ENCODE peak calls at places on chromosomes 12 and 14, in eight cellular contexts. U, C, D, V, X, R, K and A are unnamed samples. For H3K36me3 and H3K27me3, the result is how much of the 10 kb centered on the place peaks cover.

GRCh38 chr14:62269204-62269603 is 507.0 kb downstream of the SNAPC1 start:
- DNase-seq in U (no peak), C (no peak), D (no peak), V (no peak), X (no peak), R (peak), K (no peak), A (no peak)

GRCh38 chr12:74365178-74365964 is 172.3 kb upstream of the ATXN7L3B start:
- DNase-seq in U (no peak), C (no peak), D (no peak), V (peak), X (no peak), R (peak), K (peak), A (peak)

GRCh38 chr12:56574210-56574609 is 52.6 kb downstream of the RBMS2 start:
- DNase-seq in U (no peak), C (no peak), D (no peak), V (no peak), X (no peak), R (no peak), K (no peak), A (no peak)

GRCh38 chr14:66284346-66284745 is 201.8 kb upstream of the CCDC196 start:
- DNase-seq in U (no peak), C (no peak), D (no peak), V (no peak), X (no peak), R (no peak), K (no peak), A (no peak)

GRCh38 chr14:71142375-71143038 is 235.2 kb downstream of the PCNX1 start:
- DNase-seq in U (no peak), C (no peak), D (no peak), V (no peak), X (peak), R (peak), K (peak), A (no peak)

GRCh38 chr14:98952595-98953325 is 319.2 kb downstream of the BCL11B start:
- DNase-seq in U (no peak), C (no peak), D (no peak), V (no peak), X (no peak), R (peak), K (no peak), A (no peak)

GRCh38 chr12:95066091-95066855 is 7.1 kb downstream of the NR2C1 start:
- DNase-seq in U (no peak), C (no peak), D (no peak), V (peak), X (no peak), R (no peak), K (no peak), A (no peak)

GRCh38 chr12:65602579-65603295 is 221.5 kb upstream of the HMGA2 start:
- DNase-seq in U (peak), C (peak), D (no peak), V (peak), X (no peak), R (peak), K (peak), A (peak)

GRCh38 chr14:75549169-75549568 is 26.9 kb downstream of the BATF start:
- DNase-seq in U (no peak), C (no peak), D (no peak), V (no peak), X (no peak), R (no peak), K (no peak), A (no peak)

GRCh38 chr12:12008232-12008850 is 62.4 kb upstream of the BCL2L14 start:
- DNase-seq in U (no peak), C (no peak), D (no peak), V (no peak), X (no peak), R (no peak), K (no peak), A (peak)

GRCh38 chr12:10554228-10554970 is 48.7 kb downstream of the EIF2S3B start:
- DNase-seq in U (no peak), C (no peak), D (no peak), V (no peak), X (no peak), R (no peak), K (no peak), A (no peak)

GRCh38 chr12:68972570-68972969 is 39.6 kb upstream of the CPM start:
- DNase-seq in U (no peak), C (no peak), D (no peak), V (no peak), X (no peak), R (no peak), K (no peak), A (no peak)

GRCh38 chr14:20612403-20612802 is 21.2 kb upstream of the RNASE12 start:
- DNase-seq in U (no peak), C (no peak), D (no peak), V (no peak), X (no peak), R (no peak), K (no peak), A (no peak)

GRCh38 chr12:49583361-49584094 is 15.6 kb upstream of the MCRS1 start:
- DNase-seq in U (no peak), C (no peak), D (no peak), V (peak), X (no peak), R (peak), K (no peak), A (no peak)

GRCh38 chr14:95464524-95464923 is 51.9 kb downstream of the SYNE3 start:
- DNase-seq in U (no peak), C (no peak), D (no peak), V (no peak), X (no peak), R (no peak), K (no peak), A (no peak)

GRCh38 chr12:58306266-58306995 is 365.1 kb downstream of the ATP23 start:
- DNase-seq in U (no peak), C (no peak), D (no peak), V (no peak), X (no peak), R (no peak), K (no peak), A (no peak)

GRCh38 chr12:40229690-40230651 is 5.2 kb downstream of the LRRK2 start:
- DNase-seq in U (no peak), C (no peak), D (no peak), V (no peak), X (no peak), R (no peak), K (no peak), A (no peak)

GRCh38 chr12:19707948-19708409 is 268.7 kb downstream of the AEBP2 start:
- DNase-seq in U (no peak), C (no peak), D (no peak), V (no peak), X (no peak), R (peak), K (no peak), A (no peak)

GRCh38 chr12:51994959-51995358 is 11.8 kb upstream of the TAMALIN start:
- DNase-seq in U (no peak), C (no peak), D (no peak), V (no peak), X (no peak), R (no peak), K (no peak), A (no peak)

GRCh38 chr12:22116376-22116775 is 70.4 kb downstream of the CMAS start:
- DNase-seq in U (no peak), C (no peak), D (no peak), V (no peak), X (no peak), R (no peak), K (no peak), A (no peak)

GRCh38 chr14:31208546-31209424 is 1.2 kb upstream of the HECTD1 start:
- DNase-seq in U (no peak), C (no peak), D (no peak), V (peak), X (no peak), R (no peak), K (no peak), A (no peak)

GRCh38 chr14:32630701-32631100 is 301.6 kb downstream of the AKAP6 start:
- DNase-seq in U (no peak), C (no peak), D (no peak), V (no peak), X (no peak), R (no peak), K (no peak), A (no peak)

GRCh38 chr12:28583771-28584261 is 393.6 kb downstream of the CCDC91 start:
- DNase-seq in U (no peak), C (no peak), D (no peak), V (no peak), X (peak), R (peak), K (peak), A (peak)

GRCh38 chr12:127809236-127809635 is 457.7 kb upstream of the TMEM132C start:
- DNase-seq in U (no peak), C (no peak), D (no peak), V (no peak), X (peak), R (no peak), K (no peak), A (no peak)

GRCh38 chr12:23891115-23891514 is 58.4 kb downstream of the SOX5 start:
- DNase-seq in U (no peak), C (no peak), D (no peak), V (no peak), X (no peak), R (no peak), K (no peak), A (no peak)

GRCh38 chr14:68486033-68486732 is 306.7 kb downstream of the ZFP36L1 start:
- DNase-seq in U (peak), C (no peak), D (no peak), V (no peak), X (no peak), R (no peak), K (no peak), A (no peak)

GRCh38 chr12:3275171-3276041 is 198.2 kb downstream of the TSPAN9 start:
- DNase-seq in U (peak), C (peak), D (peak), V (peak), X (no peak), R (peak), K (peak), A (peak)

GRCh38 chr12:109804820-109805761 is 28.1 kb downstream of the TRPV4 start:
- DNase-seq in U (peak), C (peak), D (peak), V (peak), X (no peak), R (peak), K (peak), A (peak)

GRCh38 chr14:105195533-105196227 is 14.6 kb upstream of the NUDT14 start:
- DNase-seq in U (no peak), C (no peak), D (no peak), V (no peak), X (no peak), R (no peak), K (no peak), A (peak)

GRCh38 chr14:105196228-105196960 is 15.3 kb upstream of the NUDT14 start:
- DNase-seq in U (no peak), C (no peak), D (no peak), V (no peak), X (no peak), R (no peak), K (no peak), A (peak)

GRCh38 chr14:105199093-105199492 is 18.0 kb upstream of the NUDT14 start:
- DNase-seq in U (no peak), C (no peak), D (no peak), V (no peak), X (no peak), R (no peak), K (peak), A (no peak)

GRCh38 chr14:105198588-105198987 is 17.5 kb upstream of the NUDT14 start:
- DNase-seq in U (no peak), C (no peak), D (no peak), V (no peak), X (no peak), R (no peak), K (no peak), A (peak)

GRCh38 chr14:105197274-105197673 is 16.2 kb upstream of the NUDT14 start:
- DNase-seq in U (no peak), C (no peak), D (no peak), V (no peak), X (peak), R (peak), K (peak), A (no peak)
- H3K4me3 ChIP-seq in U (no peak), C (peak), D (no peak), V (no peak), X (no peak), R (no peak), K (no peak), A (no peak)

DNA sequence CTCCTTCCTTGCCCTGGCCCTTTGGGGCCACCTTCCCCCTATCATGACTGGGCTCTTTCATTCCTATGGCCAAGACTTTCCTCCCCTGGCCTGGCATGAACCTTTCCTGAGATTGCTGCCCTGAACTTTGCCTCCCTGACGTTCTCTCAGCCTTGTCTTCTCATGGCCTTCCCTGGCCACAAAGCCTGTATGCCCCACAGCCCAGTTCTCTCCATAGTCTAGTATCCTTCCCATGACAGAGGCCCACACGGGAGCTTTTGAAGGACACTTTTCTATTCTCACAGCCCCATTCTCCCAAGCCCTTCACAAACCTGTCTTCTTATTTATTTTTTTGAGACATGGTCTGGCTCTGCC is 4.5 kb upstream of the RNU7-1 start:
- DNase-seq in U (no peak), C (no peak), D (no peak), V (no peak), X (no peak), R (no peak), K (no peak), A (no peak)
- H3K36me3 ChIP-seq in U (under half), C (under half), D (under half), V (under half), X (under half), R (under half), K (under half), A (under half)

GRCh38 chr12:132267873-132268272 is 61.5 kb downstream of the GALNT9 start:
- DNase-seq in U (no peak), C (no peak), D (no peak), V (no peak), X (no peak), R (no peak), K (no peak), A (no peak)

GRCh38 chr12:132270969-132271754 is 58.2 kb downstream of the GALNT9 start:
- DNase-seq in U (no peak), C (no peak), D (no peak), V (no peak), X (no peak), R (no peak), K (no peak), A (no peak)

GRCh38 chr12:132270516-132270915 is 58.9 kb downstream of the GALNT9 start:
- DNase-seq in U (no peak), C (no peak), D (no peak), V (no peak), X (no peak), R (no peak), K (no peak), A (no peak)

GRCh38 chr12:132268674-132269073 is 60.7 kb downstream of the GALNT9 start:
- DNase-seq in U (no peak), C (no peak), D (no peak), V (no peak), X (no peak), R (no peak), K (no peak), A (no peak)

DNA sequence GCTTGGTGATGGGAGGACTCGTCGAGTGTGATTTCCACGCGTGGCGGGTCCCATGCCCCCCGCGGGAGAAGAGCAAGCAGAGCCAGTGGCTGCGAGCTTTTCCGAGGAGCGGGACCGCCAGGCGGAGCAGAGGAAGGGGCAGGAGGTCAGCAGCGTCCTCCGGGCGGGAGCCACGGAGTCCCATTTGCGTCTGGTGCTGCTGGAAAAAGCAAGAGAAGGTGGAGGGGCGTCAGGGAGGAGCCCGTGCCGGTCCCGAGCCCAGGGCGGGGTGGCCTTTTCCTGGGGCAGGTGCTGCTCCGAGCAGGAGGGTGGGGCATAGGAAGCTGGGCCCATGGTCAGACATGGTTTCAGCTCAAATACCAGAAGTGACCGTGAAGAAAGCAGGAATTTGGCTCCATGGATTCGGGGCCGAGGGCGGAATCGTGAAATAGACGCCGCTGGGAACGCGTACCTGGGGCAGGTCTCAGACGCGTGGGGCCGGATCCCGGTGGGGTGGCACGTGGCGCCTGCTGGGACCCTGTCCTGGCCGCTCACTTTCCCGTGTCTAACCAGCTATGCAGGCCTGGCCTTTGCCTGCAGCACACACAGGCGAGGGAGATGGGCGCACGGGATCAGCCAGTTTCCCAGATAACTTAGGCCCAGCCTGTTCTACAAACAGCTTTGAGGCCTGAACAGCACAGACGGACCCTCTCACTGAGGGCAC is 60.0 kb downstream of the GALNT9 start:
- DNase-seq in U (no peak), C (no peak), D (no peak), V (no peak), X (no peak), R (no peak), K (no peak), A (no peak)
- H3K27me3 ChIP-seq in U (under half), C (half or more), D (under half), V (under half), X (under half), R (under half), K (half or more), A (under half)

GRCh38 chr12:121392325-121392716 is 7.6 kb upstream of the RNF34 start:
- DNase-seq in U (no peak), C (no peak), D (no peak), V (no peak), X (no peak), R (no peak), K (no peak), A (no peak)
- H3K4me3 ChIP-seq in U (no peak), C (no peak), D (no peak), V (no peak), X (no peak), R (peak), K (no peak), A (no peak)

GRCh38 chr12:104312654-104313053 is 9.1 kb downstream of the EID3 start:
- DNase-seq in U (no peak), C (no peak), D (no peak), V (no peak), X (no peak), R (no peak), K (no peak), A (no peak)
- H3K36me3 ChIP-seq in U (under half), C (under half), D (under half), V (under half), X (under half), R (under half), K (half or more), A (under half)

DNA sequence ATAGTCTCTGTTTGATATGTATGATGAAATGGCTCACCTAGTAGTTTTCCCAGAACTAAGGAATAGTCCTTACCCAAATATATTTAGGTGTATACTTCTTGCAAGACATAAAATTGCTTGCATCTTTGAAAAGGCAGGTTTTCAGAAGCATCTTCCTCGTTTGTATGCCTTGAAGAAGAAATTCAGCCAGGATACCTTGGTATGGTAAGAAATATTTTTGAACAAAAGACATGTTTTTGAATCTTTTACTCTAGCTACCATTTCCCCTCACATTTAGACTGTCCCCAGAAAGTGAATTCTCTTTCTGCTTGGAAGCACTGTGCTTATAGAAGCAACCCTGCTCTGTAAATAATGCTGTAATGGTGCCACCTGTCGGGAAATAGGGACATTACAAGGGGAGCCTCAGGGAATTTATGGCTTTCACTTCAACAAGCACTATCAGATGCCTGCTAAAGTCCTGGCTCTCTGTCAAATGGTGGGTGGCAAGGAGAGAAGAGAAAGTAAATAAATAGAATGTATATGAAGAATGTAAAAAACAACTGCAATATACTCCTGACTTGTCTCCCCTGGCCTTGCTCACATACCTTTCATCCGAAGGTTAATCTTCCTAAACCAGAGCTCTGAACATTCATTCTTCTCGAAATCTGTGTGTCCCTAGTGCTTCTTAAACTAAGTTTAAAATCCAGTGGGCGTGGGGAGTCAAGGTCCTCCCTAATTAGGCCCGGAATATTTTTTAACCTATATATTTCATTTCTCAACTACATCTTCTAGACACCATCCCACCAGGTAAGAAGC is 6.1 kb downstream of the CCDC184 start:
- DNase-seq in U (peak), C (peak), D (no peak), V (peak), X (no peak), R (peak), K (peak), A (peak)
- H3K27me3 ChIP-seq in U (under half), C (under half), D (under half), V (under half), X (under half), R (under half), K (under half), A (under half)